ENCODE peak calls at places on chromosomes 12 and 14, in seven cellular contexts. P is IMR-90, C is neuronal stem cell, E is mesendoderm, W is mesenchymal stem cell, L is trophoblast cell, O is H1. Q is an unnamed sample.

GRCh38 chr14:23882884-23883283 is 70.7 kb upstream of the DHRS4 start:
- DNase-seq in P (no peak), C (no peak), E (no peak), W (no peak), L (no peak), O (no peak), Q (no peak)

GRCh38 chr12:105256011-105256410 is 20.0 kb upstream of the APPL2 start:
- DNase-seq in P (peak; percentile 34), C (no peak), E (no peak), W (no peak), L (peak; percentile 6), O (no peak), Q (no peak)

GRCh38 chr12:111446631-111447570 is 41.2 kb downstream of the SH2B3 start:
- DNase-seq in P (no peak), C (no peak), E (no peak), W (no peak), L (no peak), O (no peak), Q (no peak)

GRCh38 chr12:40903040-40903439 is 210.8 kb downstream of the CNTN1 start:
- DNase-seq in P (no peak), C (no peak), E (peak; percentile 9), W (no peak), L (no peak), O (no peak), Q (no peak)

GRCh38 chr14:102591372-102591943 is 991 bp upstream of the RCOR1 start:
- DNase-seq in P (peak; percentile 29), C (no peak), E (no peak), W (peak; percentile 52), L (no peak), O (no peak), Q (no peak)

GRCh38 chr12:530871-531270 is 71.1 kb downstream of the B4GALNT3 start:
- DNase-seq in P (no peak), C (no peak), E (no peak), W (no peak), L (no peak), O (no peak), Q (no peak)

GRCh38 chr14:36580856-36581831 is 1.3 kb downstream of the NKX2-8 start:
- DNase-seq in P (peak; percentile 16), C (no peak), E (peak; percentile 81), W (peak; percentile 37), L (peak; percentile 38), O (no peak), Q (peak; percentile 61)

GRCh38 chr14:75811862-75812505 is 150.9 kb downstream of the TTLL5 start:
- DNase-seq in P (no peak), C (no peak), E (no peak), W (no peak), L (no peak), O (no peak), Q (no peak)

GRCh38 chr14:51554339-51554920 is 97.3 kb upstream of the FRMD6 start:
- DNase-seq in P (peak; percentile 96), C (no peak), E (peak; percentile 87), W (peak; percentile 78), L (peak; percentile 89), O (no peak), Q (no peak)

GRCh38 chr12:130485291-130486145 is 147.8 kb downstream of the PIWIL1 start:
- DNase-seq in P (no peak), C (no peak), E (no peak), W (no peak), L (no peak), O (no peak), Q (no peak)

GRCh38 chr12:49863946-49864816 is 21.3 kb upstream of the BCDIN3D start:
- DNase-seq in P (no peak), C (no peak), E (no peak), W (no peak), L (peak; percentile 31), O (no peak), Q (peak; percentile 24)

GRCh38 chr12:13197526-13198141 is 1.1 kb downstream of the EMP1 start:
- DNase-seq in P (peak; percentile 36), C (no peak), E (no peak), W (peak; percentile 48), L (no peak), O (no peak), Q (no peak)

GRCh38 chr12:105983622-105984325 is 155.0 kb downstream of the NUAK1 start:
- DNase-seq in P (peak; percentile 93), C (no peak), E (no peak), W (peak; percentile 77), L (peak; percentile 97), O (no peak), Q (no peak)

GRCh38 chr12:30466093-30466492 is 229.6 kb downstream of the IPO8 start:
- DNase-seq in P (no peak), C (no peak), E (no peak), W (no peak), L (no peak), O (no peak), Q (no peak)

GRCh38 chr14:69101331-69101826 is 51.5 kb downstream of the DCAF5 start:
- DNase-seq in P (peak; percentile 91), C (no peak), E (peak; percentile 74), W (peak; percentile 90), L (peak; percentile 89), O (no peak), Q (no peak)

GRCh38 chr14:49907186-49907585 is 14.3 kb downstream of the ARF6 start:
- DNase-seq in P (no peak), C (no peak), E (no peak), W (no peak), L (no peak), O (no peak), Q (no peak)

GRCh38 chr14:71592361-71592760 is 339.9 kb upstream of the RGS6 start:
- DNase-seq in P (no peak), C (no peak), E (peak; percentile 50), W (no peak), L (no peak), O (no peak), Q (no peak)

GRCh38 chr12:42180990-42181611 is 36.4 kb upstream of the GXYLT1 start:
- DNase-seq in P (peak; percentile 22), C (no peak), E (no peak), W (peak; percentile 59), L (no peak), O (no peak), Q (no peak)

GRCh38 chr12:49564241-49565118 is 3.5 kb downstream of the MCRS1 start:
- DNase-seq in P (no peak), C (no peak), E (no peak), W (no peak), L (no peak), O (no peak), Q (no peak)

GRCh38 chr14:24102357-24103048 is 8.4 kb downstream of the PCK2 start:
- DNase-seq in P (no peak), C (no peak), E (no peak), W (no peak), L (no peak), O (no peak), Q (no peak)

DNA sequence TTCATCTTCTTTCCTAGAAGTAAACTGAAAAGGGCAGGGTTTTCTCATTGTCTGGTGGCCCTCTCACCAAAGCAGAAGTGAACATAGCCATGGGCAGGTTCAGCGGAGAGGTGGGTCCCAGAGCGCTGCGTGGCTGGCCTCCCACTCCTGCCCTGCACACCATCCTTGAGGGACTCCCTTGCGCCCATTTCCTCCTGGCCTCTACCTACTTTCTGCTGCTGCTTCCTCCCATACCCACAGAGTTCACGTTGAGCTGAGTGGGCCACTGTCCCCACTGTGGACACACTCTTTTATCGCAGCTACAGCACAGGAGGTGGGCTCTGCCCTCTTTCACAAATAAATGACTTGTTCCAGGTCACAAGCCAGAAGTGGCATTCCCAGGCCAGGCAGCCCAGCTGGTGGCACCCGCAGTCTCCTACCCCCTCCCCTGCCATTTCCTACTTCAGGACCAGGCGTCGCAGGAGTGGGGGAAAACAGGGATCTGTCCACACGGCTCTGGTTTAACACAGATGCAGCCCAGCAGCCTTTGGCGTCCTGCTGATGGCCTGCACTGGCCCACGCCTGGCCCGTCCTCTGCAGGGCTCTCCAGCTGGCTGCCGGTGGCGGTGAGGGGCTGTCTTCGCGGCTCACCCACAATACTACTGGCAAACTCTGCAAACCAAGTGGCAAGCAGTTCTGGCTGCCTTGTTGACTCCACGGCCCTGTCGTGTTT is 4.9 kb downstream of the SIVA1 start:
- DNase-seq in P (no peak), C (no peak), E (no peak), W (no peak), L (no peak), O (no peak), Q (no peak)
- H3K23ac ChIP-seq in P (no peak overlapping the region), C (no peak overlapping the region), E (no peak overlapping the region), W (no peak overlapping the region), L (no peak overlapping the region), O (no peak overlapping the region), Q (no peak overlapping the region)

DNA sequence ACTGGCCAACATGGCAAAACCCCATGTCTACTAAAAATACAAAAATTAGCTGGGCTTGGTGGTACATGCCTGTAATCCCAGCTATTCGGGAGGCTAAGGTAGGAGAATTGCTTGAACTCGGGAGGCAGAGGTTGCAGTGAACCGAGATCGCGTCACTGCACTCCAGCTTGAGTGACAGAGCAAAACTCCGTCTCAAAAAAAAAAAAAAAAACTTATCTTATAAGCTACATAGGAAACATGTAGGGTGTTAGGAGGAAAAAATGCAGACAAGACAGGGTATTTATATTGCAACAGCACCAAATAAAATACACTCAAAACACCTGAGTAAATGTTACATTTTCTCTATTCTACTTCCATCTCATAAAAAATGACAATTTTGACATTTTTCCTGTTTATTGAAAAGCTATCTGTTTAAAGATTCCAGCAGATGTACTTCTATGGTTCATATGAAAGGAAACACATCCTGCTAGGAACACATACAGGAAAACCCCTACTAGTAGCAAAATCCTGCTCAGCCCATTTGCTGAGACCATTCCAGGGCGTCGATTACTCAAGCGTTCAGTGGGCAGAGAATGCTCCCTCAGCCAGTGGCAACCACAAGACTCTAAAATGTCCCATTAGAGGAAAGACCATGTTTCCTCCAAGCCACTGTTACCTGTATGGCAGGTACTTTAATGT is 19.7 kb downstream of the CORO1C start:
- DNase-seq in P (no peak), C (no peak), E (no peak), W (peak; percentile 46), L (peak; percentile 36), O (no peak), Q (no peak)
- H3K23ac ChIP-seq in P (no peak overlapping the region), C (no peak overlapping the region), E (no peak overlapping the region), W (no peak overlapping the region), L (no peak overlapping the region), O (no peak overlapping the region), Q (no peak overlapping the region)

GRCh38 chr12:100995771-100996170 is 201.2 kb downstream of the ANO4 start:
- DNase-seq in P (no peak), C (no peak), E (no peak), W (no peak), L (no peak), O (no peak), Q (no peak)
- H3K23ac ChIP-seq in P (no peak overlapping the region), C (no peak overlapping the region), E (no peak overlapping the region), W (no peak overlapping the region), L (no peak overlapping the region), O (no peak overlapping the region), Q (no peak overlapping the region)

GRCh38 chr14:33738029-33738428 is 212.8 kb downstream of the EGLN3 start:
- DNase-seq in P (no peak), C (no peak), E (no peak), W (no peak), L (no peak), O (no peak), Q (no peak)

GRCh38 chr14:33736979-33737378 is 213.9 kb downstream of the EGLN3 start:
- DNase-seq in P (no peak), C (no peak), E (no peak), W (no peak), L (no peak), O (no peak), Q (no peak)

GRCh38 chr14:33734387-33734786 is 216.5 kb downstream of the EGLN3 start:
- DNase-seq in P (no peak), C (no peak), E (no peak), W (peak; percentile 19), L (no peak), O (no peak), Q (no peak)

GRCh38 chr14:33737446-33737845 is 213.4 kb downstream of the EGLN3 start:
- DNase-seq in P (no peak), C (no peak), E (no peak), W (peak; percentile 76), L (no peak), O (no peak), Q (no peak)

GRCh38 chr14:33736299-33736698 is 214.6 kb downstream of the EGLN3 start:
- DNase-seq in P (no peak), C (no peak), E (no peak), W (no peak), L (no peak), O (no peak), Q (no peak)
- H3K23ac ChIP-seq in P (no peak overlapping the region), C (no peak overlapping the region), E (no peak overlapping the region), W (no peak overlapping the region), L (no peak overlapping the region), O (no peak overlapping the region), Q (no peak overlapping the region)